ENCODE peak calls at places on chromosomes 7 and 10, in four cellular contexts. A, H, O and K are unnamed samples.
A peak's percentile ranks its signal among the peaks of the same experiment; 100 is the strongest.

GRCh38 chr10:82943142-82943541 is 1068.1 kb downstream of the NRG3 start:
- DNase-seq in A (no peak), H (no peak), O (no peak), K (no peak)

GRCh38 chr7:6614941-6615737 is at the start of gene ZNF853:
- DNase-seq in A (no peak), H (no peak), O (no peak), K (no peak)

GRCh38 chr10:68088744-68089143 is 13.7 kb upstream of the HERC4 start:
- DNase-seq in A (no peak), H (no peak), O (no peak), K (no peak)

GRCh38 chr10:117757121-117757795 is 214.7 kb downstream of the EMX2 start:
- DNase-seq in A (no peak), H (no peak), O (no peak), K (no peak)

GRCh38 chr7:6276911-6277408 is 4.5 kb upstream of the CYTH3 start:
- DNase-seq in A (peak; percentile 27), H (no peak), O (no peak), K (no peak)

GRCh38 chr7:1400351-1400750 is 58.9 kb downstream of the MICALL2 start:
- DNase-seq in A (no peak), H (no peak), O (no peak), K (no peak)

GRCh38 chr10:55410415-55410885 is 609.4 kb upstream of the PCDH15 start:
- DNase-seq in A (no peak), H (no peak), O (no peak), K (no peak)

GRCh38 chr10:50501899-50502556 is 121.7 kb downstream of the SGMS1 start:
- DNase-seq in A (no peak), H (no peak), O (no peak), K (no peak)

GRCh38 chr10:111247781-111248389 is 171.1 kb downstream of the ADRA2A start:
- DNase-seq in A (no peak), H (no peak), O (no peak), K (no peak)

GRCh38 chr7:77403957-77404356 is 12.2 kb downstream of the GSAP start:
- DNase-seq in A (no peak), H (no peak), O (peak; percentile 69), K (no peak)

GRCh38 chr10:127402596-127403409 is 146.3 kb upstream of the NPS start:
- DNase-seq in A (no peak), H (no peak), O (no peak), K (no peak)

GRCh38 chr10:3719024-3719843 is 65.8 kb downstream of the KLF6 start:
- DNase-seq in A (no peak), H (no peak), O (no peak), K (no peak)

GRCh38 chr10:119657725-119658124 is 6.5 kb downstream of the BAG3 start:
- DNase-seq in A (no peak), H (no peak), O (no peak), K (no peak)

GRCh38 chr7:78176186-78176585 is 377.6 kb downstream of the PHTF2 start:
- DNase-seq in A (no peak), H (no peak), O (no peak), K (no peak)

GRCh38 chr10:91294134-91294906 is 73.9 kb downstream of the PCGF5 start:
- DNase-seq in A (no peak), H (no peak), O (no peak), K (no peak)

GRCh38 chr10:86254526-86255174 is 111.9 kb downstream of the GRID1 start:
- DNase-seq in A (no peak), H (no peak), O (no peak), K (peak; percentile 64)

GRCh38 chr10:72201293-72201692 is 14.5 kb upstream of the ANAPC16 start:
- DNase-seq in A (peak; percentile 9), H (no peak), O (no peak), K (no peak)

GRCh38 chr7:17640730-17641377 is 299.4 kb downstream of the SNX13 start:
- DNase-seq in A (no peak), H (no peak), O (no peak), K (no peak)

GRCh38 chr10:23540401-23540800 is 101.5 kb downstream of the OTUD1 start:
- DNase-seq in A (no peak), H (no peak), O (no peak), K (no peak)

GRCh38 chr7:11573128-11573527 is 258.9 kb downstream of the THSD7A start:
- DNase-seq in A (no peak), H (no peak), O (no peak), K (no peak)

GRCh38 chr10:30238836-30239235 is 110.2 kb downstream of the MTPAP start:
- DNase-seq in A (no peak), H (no peak), O (no peak), K (no peak)

GRCh38 chr7:111486472-111487142 is 75.7 kb downstream of the IMMP2L start:
- DNase-seq in A (no peak), H (no peak), O (no peak), K (no peak)

GRCh38 chr7:20834656-20835055 is 48.0 kb upstream of the SP8 start:
- DNase-seq in A (no peak), H (no peak), O (no peak), K (no peak)

GRCh38 chr7:54796150-54796549 is 37.1 kb upstream of the SEC61G start:
- DNase-seq in A (no peak), H (no peak), O (no peak), K (no peak)

GRCh38 chr7:104133238-104133637 is 74.6 kb downstream of the ORC5 start:
- DNase-seq in A (no peak), H (no peak), O (no peak), K (no peak)

GRCh38 chr10:73095479-73096021 is 1.1 kb downstream of the P4HA1 start:
- DNase-seq in A (peak; percentile 85), H (peak; percentile 51), O (peak; percentile 54), K (no peak)

GRCh38 chr7:103718482-103719415 is 270.7 kb downstream of the RELN start:
- DNase-seq in A (no peak), H (no peak), O (no peak), K (no peak)

GRCh38 chr10:52918714-52919316 is 146.2 kb upstream of the MBL2 start:
- DNase-seq in A (no peak), H (no peak), O (no peak), K (no peak)

GRCh38 chr10:88952647-88953111 is at the start of gene ACTA2:
- DNase-seq in A (peak; percentile 94), H (no peak), O (no peak), K (peak; percentile 93)

GRCh38 chr10:75408911-75409885 is 7.6 kb upstream of the ZNF503 start:
- DNase-seq in A (peak; percentile 89), H (no peak), O (peak; percentile 87), K (no peak)

GRCh38 chr10:72045586-72045985 is 42.8 kb downstream of the SPOCK2 start:
- DNase-seq in A (no peak), H (no peak), O (no peak), K (no peak)

GRCh38 chr10:80292607-80293239 is 3.3 kb upstream of the MAT1A start:
- DNase-seq in A (no peak), H (no peak), O (no peak), K (no peak)

GRCh38 chr10:80290474-80291220 is 1.2 kb upstream of the MAT1A start:
- DNase-seq in A (no peak), H (no peak), O (no peak), K (no peak)

GRCh38 chr10:80288849-80289248 is 609 bp downstream of the MAT1A start:
- DNase-seq in A (no peak), H (no peak), O (no peak), K (no peak)

GRCh38 chr10:80284522-80284921 is 4.9 kb downstream of the MAT1A start:
- DNase-seq in A (no peak), H (no peak), O (no peak), K (no peak)

GRCh38 chr10:80289451-80290287 is at the start of gene MAT1A:
- DNase-seq in A (no peak), H (no peak), O (no peak), K (no peak)
- H3K4me3 ChIP-seq in A (no peak within 1 kb of the TSS), H (no peak within 1 kb of the TSS), O (no peak within 1 kb of the TSS), K (no peak within 1 kb of the TSS)

GRCh38 chr7:128890306-128891109 is 20.0 kb downstream of the KCP start:
- DNase-seq in A (peak; percentile 68), H (peak; percentile 41), O (no peak), K (no peak)
- H3K4me3 ChIP-seq in A (peak overlapping the region; percentile 12), H (no peak overlapping the region), O (peak overlapping the region; percentile 43), K (peak overlapping the region; percentile 67)

GRCh38 chr7:44798649-44799275 is 2.3 kb downstream of the PPIA start:
- DNase-seq in A (no peak), H (no peak), O (no peak), K (no peak)
- H3K4me3 ChIP-seq in A (peak overlapping the region; percentile 88), H (peak overlapping the region; percentile 72), O (peak overlapping the region; percentile 87), K (peak overlapping the region; percentile 95)

GRCh38 chr7:101164071-101164840 is 1.1 kb downstream of the VGF start:
- DNase-seq in A (no peak), H (no peak), O (no peak), K (no peak)
- H3K4me3 ChIP-seq in A (peak overlapping the region; percentile 22), H (no peak overlapping the region), O (peak overlapping the region; percentile 45), K (peak overlapping the region; percentile 63)

DNA sequence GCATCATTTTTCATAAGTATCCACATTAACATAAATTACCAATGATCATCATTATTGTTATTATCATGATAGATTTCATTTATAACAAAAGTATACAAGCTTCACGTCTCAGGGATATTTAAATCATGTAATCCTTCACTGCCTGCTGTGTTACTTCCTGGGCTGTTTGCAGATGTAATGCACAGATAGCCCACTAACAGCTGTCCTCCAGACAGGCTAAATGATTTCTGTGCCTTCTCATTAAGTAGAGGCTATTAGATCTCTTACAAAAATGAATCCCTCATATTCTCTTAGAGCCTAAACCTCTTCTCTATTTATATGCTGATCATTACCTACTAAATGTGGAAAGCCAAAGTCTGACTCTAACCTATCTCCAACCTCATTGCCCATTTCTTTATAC is 9.3 kb downstream of the PCLO start:
- DNase-seq in A (no peak), H (no peak), O (no peak), K (no peak)
- H3K4me3 ChIP-seq in A (no peak overlapping the region), H (no peak overlapping the region), O (no peak overlapping the region), K (no peak overlapping the region)

DNA sequence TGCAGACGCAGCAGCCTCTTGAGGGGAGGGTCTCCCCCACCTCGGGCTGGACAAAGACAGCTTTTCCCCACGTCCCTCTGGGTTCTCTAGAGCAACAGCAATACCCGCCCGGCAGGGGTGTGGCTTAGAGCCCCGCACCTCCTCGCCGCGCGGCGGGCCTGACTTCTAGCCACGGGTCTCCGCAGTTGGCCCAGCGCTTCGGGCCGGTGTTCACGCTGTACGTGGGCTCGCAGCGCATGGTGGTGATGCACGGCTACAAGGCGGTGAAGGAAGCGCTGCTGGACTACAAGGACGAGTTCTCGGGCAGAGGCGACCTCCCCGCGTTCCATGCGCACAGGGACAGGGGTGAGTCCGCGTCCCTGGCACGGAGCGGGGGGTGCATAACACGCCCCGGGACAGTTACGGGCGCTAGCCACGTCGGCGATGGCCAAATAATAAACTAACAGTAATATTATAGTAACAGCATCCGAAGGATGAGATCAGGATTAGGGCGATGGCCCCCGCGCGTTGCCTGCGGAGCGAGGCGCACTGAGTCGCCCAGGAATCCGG is 1.2 kb downstream of the CYP2E1 start:
- DNase-seq in A (no peak), H (no peak), O (no peak), K (no peak)
- H3K4me3 ChIP-seq in A (peak overlapping the region; percentile 31), H (no peak overlapping the region), O (peak overlapping the region; percentile 37), K (peak overlapping the region; percentile 52)

GRCh38 chr7:73518470-73518869 is 3.6 kb downstream of the BAZ1B start:
- DNase-seq in A (peak; percentile 21), H (no peak), O (peak; percentile 13), K (no peak)
- H3K4me3 ChIP-seq in A (no peak overlapping the region), H (no peak overlapping the region), O (peak overlapping the region; percentile 87), K (peak overlapping the region; percentile 93)